ENCODE peak calls at places on chromosome 1, in five cellular contexts. R, V, L, F and U are unnamed samples.

GRCh38 chr1:241849345-241849695 is 1.3 kb downstream of the EXO1 start:
- DNase-seq in R (no peak), V (no peak), L (no peak), F (no peak), U (no peak)

GRCh38 chr1:170284425-170284824 is 138.7 kb downstream of the NTMT2 start:
- DNase-seq in R (no peak), V (no peak), L (no peak), F (no peak), U (no peak)

GRCh38 chr1:66316464-66317155 is 217.3 kb upstream of the SGIP1 start:
- DNase-seq in R (no peak), V (no peak), L (no peak), F (no peak), U (no peak)

GRCh38 chr1:12407050-12407961 is 177.5 kb downstream of the VPS13D start:
- DNase-seq in R (no peak), V (peak; percentile 9), L (peak; percentile 65), F (no peak), U (no peak)

GRCh38 chr1:47658161-47658920 is 220.5 kb downstream of the FOXD2 start:
- DNase-seq in R (no peak), V (no peak), L (no peak), F (no peak), U (no peak)

GRCh38 chr1:63063367-63063766 is 259.0 kb upstream of the FOXD3 start:
- DNase-seq in R (no peak), V (no peak), L (no peak), F (no peak), U (no peak)

GRCh38 chr1:153291514-153291913 is 21.2 kb downstream of the PGLYRP3 start:
- DNase-seq in R (no peak), V (peak; percentile 21), L (no peak), F (no peak), U (peak; percentile 75)

GRCh38 chr1:5718716-5719632 is 273.3 kb downstream of the NPHP4 start:
- DNase-seq in R (no peak), V (no peak), L (no peak), F (no peak), U (no peak)

GRCh38 chr1:201982923-201983805 is 716 bp downstream of the RNPEP start:
- DNase-seq in R (peak; percentile 72), V (no peak), L (peak; percentile 82), F (peak; percentile 83), U (peak; percentile 95)

GRCh38 chr1:78996791-78997190 is 9.7 kb downstream of the ADGRL4 start:
- DNase-seq in R (no peak), V (no peak), L (no peak), F (no peak), U (no peak)

GRCh38 chr1:208216062-208216461 is 28.1 kb downstream of the PLXNA2 start:
- DNase-seq in R (no peak), V (no peak), L (no peak), F (no peak), U (no peak)

GRCh38 chr1:28737245-28738137 is 751 bp downstream of the YTHDF2 start:
- DNase-seq in R (peak; percentile 16), V (no peak), L (peak; percentile 57), F (peak; percentile 56), U (no peak)

DNA sequence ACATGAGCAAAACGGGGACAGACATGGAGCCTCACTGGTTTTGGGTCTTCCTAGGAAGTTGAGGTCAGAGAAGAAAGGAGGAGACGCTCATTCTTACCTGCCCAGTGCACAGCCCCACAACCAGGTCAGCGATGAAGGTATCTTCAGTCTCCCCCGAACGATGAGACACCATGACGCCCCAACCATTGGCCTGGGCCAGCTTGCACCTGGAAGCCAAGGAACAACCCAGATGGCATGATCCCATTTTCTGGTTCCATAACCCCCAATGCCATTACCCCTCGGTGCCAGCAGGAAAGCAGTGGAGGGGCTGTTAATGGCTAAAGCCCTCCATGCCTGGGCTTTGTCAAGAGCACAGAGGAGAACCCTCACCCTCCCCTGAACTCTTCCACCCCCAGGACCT is 15.3 kb downstream of the ENO1 start:
- DNase-seq in R (no peak), V (no peak), L (no peak), F (no peak), U (no peak)
- TF ChIP-seq POLR2A in R (no peak), V (no peak), L (no peak), F (no peak), U (no peak)

DNA sequence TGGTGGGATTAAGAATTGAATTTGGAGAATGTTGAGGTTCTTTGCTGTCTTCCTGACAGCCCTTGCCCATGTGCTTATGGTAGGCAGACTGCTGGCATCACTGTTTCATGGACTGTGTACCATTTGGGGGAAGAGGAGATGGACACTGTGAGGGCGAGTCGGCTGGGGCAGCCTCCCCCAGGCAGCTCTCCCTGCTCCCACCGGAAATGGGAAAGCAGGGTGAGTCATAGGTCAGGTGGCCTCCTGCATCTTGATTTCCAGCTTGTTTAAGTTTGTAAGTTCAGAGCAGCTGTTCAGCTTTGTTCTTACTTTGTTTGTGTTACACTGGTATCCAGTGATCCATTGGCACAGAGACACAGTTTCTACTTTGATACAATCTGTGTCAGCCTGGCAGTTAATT is 87.2 kb upstream of the CNIH3 start:
- DNase-seq in R (no peak), V (no peak), L (peak; percentile 23), F (no peak), U (peak; percentile 70)
- TF ChIP-seq EP300 in R (no peak), V (no peak), L (no peak), F (no peak), U (no peak)

GRCh38 chr1:160622885-160623633 is 23.8 kb downstream of the SLAMF1 start:
- DNase-seq in R (no peak), V (no peak), L (no peak), F (no peak), U (peak; percentile 57)
- TF ChIP-seq POLR2A in R (no peak), V (peak; percentile 64), L (no peak), F (no peak), U (no peak)

GRCh38 chr1:197994907-197995407 is 77.8 kb downstream of the LHX9 start:
- DNase-seq in R (no peak), V (no peak), L (peak; percentile 84), F (no peak), U (no peak)
- TF ChIP-seq EP300 in R (no peak), V (no peak), L (peak; percentile 95), F (no peak), U (no peak)

GRCh38 chr1:221708076-221708571 is 33.8 kb downstream of the DUSP10 start:
- DNase-seq in R (no peak), V (peak; percentile 78), L (no peak), F (no peak), U (no peak)
- TF ChIP-seq POLR2A in R (no peak), V (no peak), L (no peak), F (no peak), U (no peak)

GRCh38 chr1:1318131-1318652 is 6.3 kb downstream of the INTS11 start:
- DNase-seq in R (peak; percentile 94), V (no peak), L (peak; percentile 77), F (peak; percentile 80), U (peak; percentile 98)

GRCh38 chr1:1315435-1315901 is 7.1 kb downstream of the PUSL1 start:
- DNase-seq in R (no peak), V (no peak), L (no peak), F (no peak), U (no peak)

GRCh38 chr1:1318777-1319645 is 5.4 kb downstream of the INTS11 start:
- DNase-seq in R (no peak), V (no peak), L (no peak), F (no peak), U (no peak)

GRCh38 chr1:1319646-1319941 is 4.9 kb downstream of the INTS11 start:
- DNase-seq in R (no peak), V (no peak), L (no peak), F (no peak), U (no peak)

GRCh38 chr1:1317420-1317819 is 7.0 kb downstream of the INTS11 start:
- DNase-seq in R (no peak), V (no peak), L (no peak), F (no peak), U (no peak)
- TF ChIP-seq EP300 in R (no peak), V (no peak), L (no peak), F (no peak), U (no peak)